ENCODE peak calls at places on chromosome 3, in five cellular contexts. B, L, A, G and I are unnamed samples.

GRCh38 chr3:114809668-114810413 is 337.2 kb downstream of the ZBTB20 start:
- DNase-seq in A (peak; percentile 65), B (peak; percentile 3), L (peak; percentile 45), G (no peak), I (no peak)

GRCh38 chr3:133461291-133461690 is 61.4 kb downstream of the BFSP2 start:
- DNase-seq in A (no peak), B (no peak), G (no peak), L (no peak), I (no peak)

GRCh38 chr3:129577356-129577755 is 29.1 kb downstream of the PLXND1 start:
- DNase-seq in B (peak; percentile 27), G (no peak), A (no peak), L (no peak), I (no peak)

GRCh38 chr3:147661916-147662315 is 252.8 kb downstream of the ZIC1 start:
- DNase-seq in B (no peak), G (no peak), L (no peak), A (no peak), I (no peak)

GRCh38 chr3:32296251-32297204 is 58.0 kb downstream of the CMTM8 start:
- DNase-seq in A (peak; percentile 62), B (peak; percentile 69), L (peak; percentile 74), G (peak; percentile 80), I (peak; percentile 78)

GRCh38 chr3:73719877-73720276 is 95.1 kb upstream of the PDZRN3 start:
- DNase-seq in B (peak; percentile 60), G (no peak), A (peak; percentile 30), L (no peak), I (peak; percentile 75)

GRCh38 chr3:17629400-17629799 is 113.0 kb downstream of the TBC1D5 start:
- DNase-seq in G (no peak), A (no peak), L (no peak), B (peak; percentile 15), I (no peak)

GRCh38 chr3:152293607-152294006 is 24.9 kb downstream of the MBNL1 start:
- DNase-seq in G (no peak), A (no peak), B (no peak), L (no peak), I (no peak)

GRCh38 chr3:17070560-17070959 is 185.8 kb downstream of the PLCL2 start:
- DNase-seq in G (peak; percentile 40), L (no peak), B (peak; percentile 55), A (peak; percentile 66), I (peak; percentile 44)

GRCh38 chr3:169082634-169083033 is 580.9 kb downstream of the MECOM start:
- DNase-seq in L (no peak), A (no peak), G (no peak), B (no peak), I (no peak)

GRCh38 chr3:81632659-81633058 is 128.8 kb downstream of the GBE1 start:
- DNase-seq in A (no peak), B (no peak), G (no peak), L (no peak), I (no peak)

GRCh38 chr3:134699141-134699711 is 48.4 kb upstream of the KY start:
- DNase-seq in A (no peak), G (no peak), L (no peak), B (no peak), I (no peak)

GRCh38 chr3:168048414-168049330 is 47.1 kb downstream of the GOLIM4 start:
- DNase-seq in L (no peak), G (no peak), A (no peak), B (no peak), I (no peak)

GRCh38 chr3:190534986-190535385 is 21.1 kb downstream of the IL1RAP start:
- DNase-seq in B (peak; percentile 16), G (no peak), A (no peak), L (no peak), I (peak; percentile 42)